ENCODE peak calls at places on chromosomes 7 and 10, in eight cellular contexts. E, L, K, W, G, D, H and S are unnamed samples.

GRCh38 chr7:129466796-129467195 is 32.6 kb downstream of the STRIP2 start:
- DNase-seq in G (no peak), K (no peak), H (no peak), E (no peak), L (no peak), D (no peak), W (no peak), S (no peak)

GRCh38 chr10:24435374-24435773 is 226.4 kb downstream of the KIAA1217 start:
- DNase-seq in K (no peak), H (no peak), L (no peak), G (no peak), W (no peak), E (no peak), D (no peak), S (no peak)

GRCh38 chr7:14432936-14433335 is 443.5 kb upstream of the ETV1 start:
- DNase-seq in G (no peak), W (no peak), H (no peak), L (no peak), E (no peak), K (no peak), D (no peak), S (no peak)

GRCh38 chr7:129780257-129781127 is 169.0 kb downstream of the NRF1 start:
- DNase-seq in D (peak; percentile 96), E (peak; percentile 98), L (peak; percentile 50), W (peak; percentile 73), H (peak; percentile 89), K (peak; percentile 57), G (no peak), S (peak; percentile 66)

GRCh38 chr10:26780793-26781601 is 79.8 kb downstream of the ABI1 start:
- DNase-seq in L (no peak), E (peak; percentile 75), H (no peak), K (no peak), W (no peak), D (peak; percentile 86), G (no peak), S (no peak)

GRCh38 chr10:31739759-31740158 is 188.9 kb downstream of the ARHGAP12 start:
- DNase-seq in W (no peak), K (no peak), E (no peak), G (no peak), L (no peak), H (no peak), D (no peak), S (no peak)

GRCh38 chr10:110399163-110400094 is 94.7 kb upstream of the SMNDC1 start:
- DNase-seq in G (no peak), H (peak; percentile 41), D (peak; percentile 91), K (no peak), L (no peak), W (no peak), E (peak; percentile 64), S (no peak)

GRCh38 chr10:84352251-84352842 is 24.0 kb downstream of the CCSER2 start:
- DNase-seq in G (no peak), K (peak; percentile 61), W (peak; percentile 83), E (peak; percentile 52), D (no peak), H (peak; percentile 60), L (peak; percentile 21), S (peak; percentile 61)

DNA sequence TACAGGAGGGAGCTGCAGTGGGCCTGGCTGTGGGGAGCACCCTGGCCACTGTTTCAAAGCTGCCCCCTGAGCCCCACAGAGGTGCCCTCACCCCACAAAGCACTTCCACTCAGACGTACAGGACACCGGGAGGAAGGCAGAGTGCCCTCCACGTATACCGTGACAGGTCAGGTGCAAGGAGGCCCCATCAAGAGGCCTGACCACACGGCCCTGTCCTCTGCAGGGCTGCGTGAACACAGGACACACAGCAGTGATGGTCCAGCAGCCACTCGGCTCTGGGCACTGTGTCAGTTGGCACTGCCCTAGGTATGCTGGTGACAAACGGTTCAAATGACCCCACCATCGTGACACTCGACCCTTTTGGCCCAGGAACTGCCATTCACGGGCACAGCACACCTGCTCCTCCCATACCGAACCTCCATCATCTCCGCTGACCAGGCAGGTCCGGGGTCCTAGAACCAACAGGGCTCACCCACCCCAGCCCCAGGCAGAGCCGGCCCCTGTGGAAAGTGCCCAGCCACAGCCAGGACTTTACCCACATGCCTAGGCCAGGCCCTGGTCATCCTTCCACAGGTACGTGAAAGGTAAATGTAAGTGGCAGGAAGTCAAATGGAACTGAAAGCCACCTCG is 560.9 kb downstream of the PTPRN2 start:
- DNase-seq in H (no peak), G (no peak), D (no peak), K (no peak), W (no peak), E (no peak), L (no peak), S (no peak)
- H3K9me3 ChIP-seq in H (no peaks in the 10 kb centered on the region), G (no peaks in the 10 kb centered on the region), D (no peaks in the 10 kb centered on the region), K (no peaks in the 10 kb centered on the region), W (no peaks in the 10 kb centered on the region), E (no peaks in the 10 kb centered on the region), L (no peaks in the 10 kb centered on the region), S (no peaks in the 10 kb centered on the region)

GRCh38 chr7:133761459-133761858 is 365.7 kb upstream of the LRGUK start:
- DNase-seq in L (no peak), E (no peak), H (no peak), W (no peak), G (no peak), K (no peak), D (no peak), S (no peak)
- H3K9me3 ChIP-seq in L (no peaks in the 10 kb centered on the region), E (no peaks in the 10 kb centered on the region), H (no peaks in the 10 kb centered on the region), W (no peaks in the 10 kb centered on the region), G (no peaks in the 10 kb centered on the region), K (no peaks in the 10 kb centered on the region), D (no peaks in the 10 kb centered on the region), S (no peaks in the 10 kb centered on the region)

DNA sequence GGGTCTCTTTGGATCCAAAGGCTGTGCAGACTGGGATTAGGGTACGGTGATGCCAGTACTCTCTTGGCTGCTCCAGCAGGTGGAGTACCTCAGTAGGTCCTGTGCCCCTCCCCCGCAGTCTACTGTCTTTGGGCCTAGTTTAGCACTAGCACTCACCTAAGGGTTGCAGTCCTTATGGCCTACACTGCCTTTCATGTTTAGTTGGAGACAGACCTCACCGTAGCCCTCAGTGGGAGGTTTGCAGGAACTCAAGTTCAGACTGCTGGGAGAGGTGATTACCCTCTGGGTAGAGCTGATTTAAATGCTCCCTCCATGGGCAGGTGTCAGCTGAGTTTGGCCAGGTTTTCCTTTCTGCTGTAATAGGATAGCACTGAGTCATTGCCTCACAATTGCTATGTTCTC is 210.8 kb upstream of the TMEM196 start:
- DNase-seq in K (no peak), W (no peak), H (no peak), L (no peak), E (no peak), G (peak; percentile 15), D (no peak), S (no peak)
- H3K9me3 ChIP-seq in K (no peaks in the 10 kb centered on the region), W (no peaks in the 10 kb centered on the region), H (peaks cover 3% of the 10 kb centered on the region), L (no peaks in the 10 kb centered on the region), E (no peaks in the 10 kb centered on the region), G (peaks cover 9% of the 10 kb centered on the region), D (no peaks in the 10 kb centered on the region), S (no peaks in the 10 kb centered on the region)

DNA sequence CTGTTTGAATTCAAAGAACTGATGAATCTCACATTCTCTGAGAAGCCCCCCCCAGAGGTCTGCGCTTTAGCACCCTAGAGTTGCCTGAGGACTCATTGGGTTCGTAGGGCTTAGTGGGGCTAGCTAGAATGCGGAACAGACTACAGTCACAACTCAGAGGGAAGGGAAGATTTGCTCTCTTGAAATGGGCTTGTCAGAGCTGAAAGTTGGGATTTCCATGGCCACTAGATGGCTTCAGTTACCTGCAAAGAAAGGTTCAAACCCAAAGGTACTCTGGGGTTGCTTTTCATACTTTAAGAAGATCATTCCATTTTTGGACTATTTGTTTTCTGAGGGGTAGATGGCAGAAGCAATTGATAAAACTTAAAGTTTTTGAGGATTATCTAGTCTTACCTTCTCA is 205.0 kb downstream of the BBS9 start:
- DNase-seq in D (no peak), K (no peak), H (no peak), E (no peak), L (no peak), W (no peak), G (no peak), S (no peak)
- H3K9me3 ChIP-seq in D (no peaks in the 10 kb centered on the region), K (no peaks in the 10 kb centered on the region), H (no peaks in the 10 kb centered on the region), E (no peaks in the 10 kb centered on the region), L (no peaks in the 10 kb centered on the region), W (no peaks in the 10 kb centered on the region), G (no peaks in the 10 kb centered on the region), S (no peaks in the 10 kb centered on the region)

GRCh38 chr10:69345402-69345801 is 67.1 kb downstream of the HK1 start:
- DNase-seq in D (no peak), H (no peak), G (no peak), L (no peak), W (no peak), E (peak; percentile 55), K (no peak), S (no peak)
- H3K9me3 ChIP-seq in D (no peaks in the 10 kb centered on the region), H (no peaks in the 10 kb centered on the region), G (no peaks in the 10 kb centered on the region), L (no peaks in the 10 kb centered on the region), W (no peaks in the 10 kb centered on the region), E (no peaks in the 10 kb centered on the region), K (no peaks in the 10 kb centered on the region), S (no peaks in the 10 kb centered on the region)

DNA sequence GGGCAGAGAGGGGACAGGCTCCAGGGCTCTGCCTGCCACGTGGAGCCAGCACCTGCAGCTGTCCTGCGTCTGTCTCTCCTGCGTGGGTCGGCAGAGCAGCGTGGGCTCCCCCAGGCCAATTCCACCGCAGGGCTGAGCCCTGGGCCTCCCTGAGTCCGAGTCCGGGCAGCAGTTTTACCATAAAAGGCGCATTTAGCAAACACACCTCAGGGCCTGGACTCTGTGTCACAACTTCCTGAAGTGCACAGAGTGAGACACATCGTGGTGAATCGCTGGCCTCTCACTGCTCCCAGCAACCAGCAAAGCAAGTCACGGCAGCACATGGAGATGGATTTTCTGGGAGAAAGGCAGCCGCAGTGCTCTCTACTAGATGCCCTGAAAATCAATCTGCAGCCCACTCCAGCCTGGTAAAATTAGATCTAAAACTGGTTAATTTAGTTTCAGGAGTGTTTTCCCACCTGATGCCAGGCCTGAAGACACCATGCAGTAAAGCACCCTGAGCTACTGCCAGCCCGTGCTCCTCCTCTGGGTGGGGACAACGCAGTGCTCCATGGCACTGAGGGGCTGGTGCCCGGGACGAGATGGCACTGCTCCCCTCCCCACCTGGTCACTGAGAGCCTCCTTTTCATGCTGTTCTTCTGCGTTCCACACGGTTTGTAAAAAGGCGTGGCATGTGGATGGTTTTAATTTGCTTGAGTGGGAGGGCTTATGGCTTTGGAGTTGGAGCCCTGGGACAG is 337.0 kb downstream of the ADARB2 start:
- DNase-seq in K (no peak), E (no peak), L (no peak), G (no peak), W (no peak), H (no peak), D (no peak), S (no peak)
- H3K9me3 ChIP-seq in K (no peaks in the 10 kb centered on the region), E (no peaks in the 10 kb centered on the region), L (no peaks in the 10 kb centered on the region), G (no peaks in the 10 kb centered on the region), W (no peaks in the 10 kb centered on the region), H (no peaks in the 10 kb centered on the region), D (no peaks in the 10 kb centered on the region), S (no peaks in the 10 kb centered on the region)

GRCh38 chr10:9863559-9864121 is 1154.0 kb upstream of the CELF2 start:
- DNase-seq in H (no peak), L (no peak), K (no peak), G (no peak), E (no peak), W (no peak), D (no peak), S (no peak)

GRCh38 chr10:9860045-9860444 is 1157.6 kb upstream of the CELF2 start:
- DNase-seq in E (no peak), H (no peak), D (no peak), G (no peak), K (no peak), L (no peak), W (no peak), S (no peak)

GRCh38 chr10:9853405-9854010 is 1164.2 kb upstream of the CELF2 start:
- DNase-seq in G (no peak), L (no peak), D (no peak), E (no peak), K (no peak), W (no peak), H (no peak), S (no peak)

GRCh38 chr10:9858816-9859215 is 1158.9 kb upstream of the CELF2 start:
- DNase-seq in K (no peak), H (no peak), G (no peak), L (no peak), W (no peak), D (no peak), E (no peak), S (no peak)
- H3K9me3 ChIP-seq in K (no peaks in the 10 kb centered on the region), H (peaks cover 1% of the 10 kb centered on the region), G (no peaks in the 10 kb centered on the region), L (no peaks in the 10 kb centered on the region), W (no peaks in the 10 kb centered on the region), D (no peaks in the 10 kb centered on the region), E (no peaks in the 10 kb centered on the region), S (no peaks in the 10 kb centered on the region)